ENCODE peak calls at places on chromosomes 11 and 22, in seven cellular contexts. X, Q, H, K, V, E and D are unnamed samples. For H3K79me2, the result is how much of the 10 kb centered on the place peaks cover.

GRCh38 chr11:124758355-124759267 is 3.5 kb downstream of the ESAM start:
- DNase-seq in Q (peak), V (peak), H (peak), X (peak), E (peak), K (peak), D (peak)

GRCh38 chr11:133732109-133732508 is 113.2 kb downstream of the SPATA19 start:
- DNase-seq in X (no peak), Q (no peak), H (no peak), K (no peak), V (no peak), E (no peak), D (no peak)

GRCh38 chr11:118313242-118313641 is 8.7 kb downstream of the CD3E start:
- DNase-seq in X (no peak), E (peak), V (no peak), Q (no peak), K (no peak), H (no peak), D (no peak)

GRCh38 chr11:1342946-1343345 is 33.5 kb upstream of the TOLLIP start:
- DNase-seq in K (no peak), X (no peak), E (no peak), H (no peak), V (no peak), Q (no peak), D (no peak)

GRCh38 chr11:46066335-46066734 is 54.9 kb downstream of the PHF21A start:
- DNase-seq in V (no peak), K (no peak), E (no peak), Q (no peak), X (peak), H (no peak), D (no peak)

GRCh38 chr22:28801845-28802594 is 1.7 kb upstream of the XBP1 start:
- DNase-seq in Q (peak), E (no peak), K (peak), X (no peak), V (peak), H (no peak), D (no peak)

GRCh38 chr11:28822596-28822995 is 714.4 kb downstream of the METTL15 start:
- DNase-seq in H (no peak), E (no peak), Q (no peak), K (no peak), V (no peak), X (peak), D (no peak)

GRCh38 chr11:9728058-9728457 is 64.2 kb downstream of the SWAP70 start:
- DNase-seq in H (no peak), Q (no peak), V (no peak), E (no peak), X (no peak), K (no peak), D (no peak)

GRCh38 chr11:111663820-111664219 is 61.6 kb downstream of the SIK2 start:
- DNase-seq in E (peak), K (no peak), Q (no peak), H (no peak), V (no peak), X (no peak), D (no peak)

GRCh38 chr22:44665115-44665514 is 36.9 kb upstream of the PRR5 start:
- DNase-seq in Q (no peak), H (no peak), K (no peak), X (no peak), V (peak), E (no peak), D (peak)

GRCh38 chr11:77524539-77524938 is 50.6 kb upstream of the PAK1 start:
- DNase-seq in V (no peak), X (no peak), K (no peak), Q (no peak), E (no peak), H (no peak), D (no peak)
- H3K79me2 ChIP-seq in V (under half), X (under half), K (under half), Q (under half), E (under half), H (under half), D (under half)

DNA sequence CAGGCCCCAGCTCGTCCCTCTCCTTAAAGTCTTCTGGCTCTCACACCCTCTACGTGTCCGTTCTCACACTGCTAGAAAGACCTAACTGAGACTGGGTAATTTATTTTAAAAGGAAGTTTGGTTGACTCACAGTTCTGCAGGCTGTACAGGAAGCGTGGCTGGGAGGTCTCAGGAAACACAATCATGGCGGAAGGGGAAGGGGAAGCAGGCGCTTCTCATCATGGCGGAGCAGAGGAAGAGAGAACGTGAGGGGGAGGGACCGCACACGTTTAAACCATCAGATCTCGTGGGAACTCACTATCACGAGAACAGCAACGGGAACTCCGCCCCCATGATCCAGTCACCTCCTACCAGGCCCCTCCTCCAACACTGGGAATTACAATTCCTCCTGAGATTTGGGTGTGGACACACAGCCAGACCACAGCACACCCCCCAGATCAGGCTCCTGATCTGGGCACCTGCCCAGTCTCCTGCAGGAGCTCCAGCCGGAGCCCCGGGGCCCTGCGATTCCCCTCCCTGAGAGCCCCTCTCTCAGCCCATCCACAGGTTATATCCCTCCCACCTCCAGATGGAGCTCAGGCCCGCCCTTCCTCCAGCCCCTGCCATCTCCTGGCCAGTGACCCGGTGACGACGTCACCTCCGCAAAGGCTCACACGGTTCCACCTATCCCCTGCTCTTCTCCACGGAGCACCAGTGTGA is 170.2 kb downstream of the BRD1 start:
- DNase-seq in Q (peak), X (no peak), E (no peak), V (no peak), H (no peak), K (no peak), D (no peak)
- H2AFZ ChIP-seq in Q (peak), X (no peak), E (no peak), V (no peak), H (no peak), K (no peak), D (no peak)

GRCh38 chr22:36376265-36376664 is 11.5 kb downstream of the MYH9 start:
- DNase-seq in H (no peak), Q (no peak), V (no peak), K (no peak), X (no peak), E (no peak), D (no peak)
- H3K79me2 ChIP-seq in H (half or more), Q (half or more), V (half or more), K (half or more), X (half or more), E (half or more), D (half or more)

GRCh38 chr11:84909740-84910139 is 717.4 kb downstream of the DLG2 start:
- DNase-seq in H (no peak), X (no peak), E (no peak), Q (no peak), V (peak), K (no peak), D (peak)
- H2AFZ ChIP-seq in H (no peak), X (no peak), E (no peak), Q (no peak), V (peak), K (no peak), D (no peak)

GRCh38 chr11:43712676-43713075 is 32.1 kb downstream of the HSD17B12 start:
- DNase-seq in Q (no peak), E (peak), V (no peak), X (no peak), K (no peak), H (peak), D (no peak)
- H3K79me2 ChIP-seq in Q (under half), E (half or more), V (half or more), X (half or more), K (half or more), H (under half), D (half or more)

GRCh38 chr11:126654886-126655806 is 299.7 kb downstream of the ST3GAL4 start:
- DNase-seq in E (no peak), H (no peak), K (no peak), Q (no peak), V (no peak), X (peak), D (no peak)
- H2AFZ ChIP-seq in E (no peak), H (no peak), K (no peak), Q (no peak), V (peak), X (peak), D (peak)

DNA sequence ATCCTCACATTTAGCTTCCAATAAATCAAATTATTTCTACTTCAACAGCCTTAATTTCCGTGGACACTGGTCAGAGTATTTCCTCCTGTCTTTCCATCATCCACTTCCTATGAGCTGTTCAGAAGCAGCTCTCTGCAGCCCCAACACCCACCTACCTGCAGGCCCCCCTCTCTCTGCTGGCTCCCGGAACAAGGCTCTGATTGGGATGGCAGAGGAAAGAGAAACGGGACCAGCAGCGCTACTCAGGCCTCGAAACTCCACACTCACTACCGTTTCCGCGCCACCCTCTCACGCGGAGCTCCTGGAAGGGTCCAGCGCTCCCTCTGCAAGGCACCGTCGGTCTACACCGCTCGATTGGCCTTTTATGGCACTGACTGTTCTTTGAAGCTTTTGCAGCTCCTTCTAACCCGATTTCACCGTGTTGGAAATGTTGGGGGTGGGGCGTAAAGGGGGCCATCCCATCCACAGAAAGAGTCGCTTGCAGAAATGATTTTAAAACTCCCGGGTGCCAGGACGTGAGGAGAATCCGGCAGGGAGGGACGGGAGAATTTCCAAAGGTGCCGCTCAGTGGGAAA is 383 bp upstream of the PANX1 start:
- DNase-seq in X (no peak), H (no peak), Q (no peak), E (peak), V (peak), K (no peak), D (no peak)
- H3K79me2 ChIP-seq in X (half or more), H (under half), Q (under half), E (under half), V (half or more), K (under half), D (half or more)

DNA sequence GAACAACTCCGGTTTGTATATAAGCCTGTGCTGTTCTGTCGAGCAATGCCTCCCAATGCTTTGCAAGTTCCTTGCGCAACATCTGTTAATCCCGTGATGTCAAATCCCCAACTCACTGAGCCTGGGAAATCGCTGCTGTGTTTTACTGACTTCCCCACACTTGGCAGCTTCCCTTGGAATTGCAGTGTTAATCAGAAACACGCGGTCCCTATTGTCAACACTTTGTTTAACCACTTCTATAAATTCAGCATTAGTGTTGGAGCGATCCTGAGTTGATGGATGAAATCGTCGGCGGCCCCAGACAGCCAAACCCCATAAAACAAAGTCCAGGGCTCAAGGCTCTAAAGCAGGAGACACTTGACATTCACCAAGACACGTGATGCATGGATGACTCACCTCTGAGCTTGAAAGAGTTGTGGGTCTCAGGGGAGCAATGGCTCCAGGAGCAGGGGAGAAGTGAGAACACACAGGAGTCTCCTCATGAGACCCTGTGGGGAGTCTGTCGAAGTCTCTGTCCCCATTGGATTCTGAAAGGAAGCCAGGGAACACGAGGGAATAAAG is 555.3 kb downstream of the MIAT start:
- DNase-seq in Q (no peak), H (peak), K (no peak), V (no peak), E (peak), X (no peak), D (peak)
- H2AFZ ChIP-seq in Q (no peak), H (no peak), K (no peak), V (no peak), E (no peak), X (no peak), D (no peak)

DNA sequence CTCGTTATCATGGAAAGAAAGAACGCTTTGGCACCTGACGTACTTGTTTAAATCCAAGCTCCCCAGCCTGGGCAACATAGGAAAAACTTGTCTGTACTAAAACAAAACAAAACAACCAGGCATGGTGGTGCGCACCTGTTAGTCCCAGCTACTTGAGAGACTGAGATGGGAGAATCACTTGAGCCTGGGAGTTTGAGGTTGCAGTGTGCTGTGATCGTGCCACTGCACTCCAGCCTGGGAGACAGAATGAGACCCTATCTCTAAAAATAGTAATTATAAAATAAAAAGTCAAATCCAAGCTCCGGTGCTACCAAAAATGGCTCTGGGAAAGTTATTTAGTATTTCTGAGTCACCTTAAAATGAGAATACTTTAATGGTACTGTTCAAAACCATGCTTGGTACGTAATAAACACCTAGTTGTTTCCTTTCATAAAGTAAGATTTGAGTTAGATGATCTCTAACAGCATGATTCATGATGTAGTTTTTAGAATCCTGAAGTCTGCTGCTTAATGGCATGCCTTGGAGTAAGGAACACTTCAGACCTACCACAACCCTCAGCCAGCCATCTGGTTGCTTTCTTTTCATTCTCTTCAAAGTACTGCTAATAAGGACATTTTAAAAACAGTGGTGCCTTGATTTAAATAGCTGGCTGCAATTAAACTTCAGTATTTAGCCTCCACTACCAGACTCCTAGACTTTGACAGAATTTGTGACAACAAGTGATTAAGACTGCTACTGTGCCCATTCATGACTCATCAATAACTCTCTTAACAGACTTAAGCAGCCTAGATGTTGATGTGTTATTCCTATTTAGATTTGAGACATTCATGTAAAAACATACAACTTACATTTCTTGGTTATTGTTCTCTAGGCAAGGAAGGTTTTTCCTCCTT is 8.4 kb downstream of the PPME1 start:
- DNase-seq in V (no peak), H (peak), E (peak), X (peak), K (no peak), Q (no peak), D (no peak)
- H3K79me2 ChIP-seq in V (half or more), H (under half), E (half or more), X (half or more), K (half or more), Q (half or more), D (half or more)